ENCODE peak calls at places on chromosomes 7 and 10, in four cellular contexts. L is foreskin fibroblast, U is small intestine, R is T-helper 9 cell. Y is an unnamed sample.

GRCh38 chr7:115782716-115783460 is 247.7 kb downstream of the TFEC start:
- DNase-seq in L (peak; percentile 6), U (peak; percentile 2), R (no peak), Y (no peak)

GRCh38 chr10:82660205-82660604 is 785.2 kb downstream of the NRG3 start:
- DNase-seq in L (no peak), U (no peak), R (no peak), Y (no peak)

GRCh38 chr7:75962607-75963382 is 31.6 kb downstream of the TMEM120A start:
- DNase-seq in L (peak; percentile 72), U (no peak), R (no peak), Y (peak; percentile 87)

GRCh38 chr7:150453186-150453585 is 2.8 kb downstream of the GIMAP8 start:
- DNase-seq in L (no peak), U (no peak), R (no peak), Y (no peak)

GRCh38 chr7:125661006-125661405 is 731.4 kb upstream of the POT1 start:
- DNase-seq in L (no peak), U (no peak), R (no peak), Y (no peak)

GRCh38 chr7:112422842-112423496 is 27.3 kb upstream of the IFRD1 start:
- DNase-seq in L (peak; percentile 93), U (peak; percentile 39), R (no peak), Y (peak; percentile 94)

GRCh38 chr10:12348870-12349627 is at the start of gene CAMK1D:
- DNase-seq in L (peak; percentile 66), U (peak; percentile 73), R (peak; percentile 87), Y (peak; percentile 61)

GRCh38 chr10:77925410-77925794 is 1.2 kb downstream of the DLG5 start:
- DNase-seq in L (peak; percentile 39), U (peak; percentile 42), R (no peak), Y (peak; percentile 70)

GRCh38 chr10:62545667-62546066 is 171.5 kb downstream of the ZNF365 start:
- DNase-seq in L (peak; percentile 42), U (no peak), R (no peak), Y (peak; percentile 76)

GRCh38 chr10:26799342-26799741 is 61.4 kb downstream of the ABI1 start:
- DNase-seq in L (no peak), U (no peak), R (no peak), Y (no peak)

GRCh38 chr7:130441408-130441854 is 615 bp upstream of the CEP41 start:
- DNase-seq in L (no peak), U (peak; percentile 19), R (no peak), Y (peak; percentile 3)

GRCh38 chr7:33705333-33705833 is 200.0 kb upstream of the BMPER start:
- DNase-seq in L (no peak), U (no peak), R (no peak), Y (no peak)

GRCh38 chr10:132112611-132113010 is 46.9 kb downstream of the JAKMIP3 start:
- DNase-seq in L (no peak), U (no peak), R (no peak), Y (no peak)

GRCh38 chr10:48605786-48606529 is 1.1 kb upstream of the ARHGAP22 start:
- DNase-seq in L (peak; percentile 62), U (no peak), R (no peak), Y (no peak)

GRCh38 chr7:105402221-105403095 is 13.7 kb upstream of the SRPK2 start:
- DNase-seq in L (no peak), U (no peak), R (no peak), Y (peak; percentile 8)

GRCh38 chr10:119803264-119803663 is 69.4 kb downstream of the MCMBP start:
- DNase-seq in L (peak; percentile 52), U (no peak), R (no peak), Y (peak; percentile 71)